ENCODE peak calls at places on chromosomes 5 and 9, in four cellular contexts. U is IMR-90, J is K562, M is HCT116. O is an unnamed sample.

GRCh38 chr9:109466623-109467590 is 31.2 kb downstream of the PTPN3 start:
- DNase-seq in U (peak; percentile 3), J (no peak), M (no peak), O (no peak)

GRCh38 chr5:139134906-139135305 is 63.3 kb downstream of the SIL1 start:
- DNase-seq in U (no peak), J (no peak), M (no peak), O (no peak)

GRCh38 chr9:94654165-94654894 is 15.0 kb upstream of the FBP1 start:
- DNase-seq in U (peak; percentile 15), J (no peak), M (no peak), O (no peak)

GRCh38 chr5:73796164-73797141 is 170.5 kb downstream of the ARHGEF28 start:
- DNase-seq in U (peak; percentile 98), J (peak; percentile 5), M (no peak), O (peak; percentile 33)

GRCh38 chr9:70574222-70574837 is 159.9 kb upstream of the KLF9 start:
- DNase-seq in U (peak; percentile 76), J (no peak), M (no peak), O (no peak)

GRCh38 chr5:53323943-53324642 is 156.3 kb upstream of the FST start:
- DNase-seq in U (peak; percentile 34), J (no peak), M (no peak), O (no peak)

GRCh38 chr5:78983601-78984000 is 1.5 kb downstream of the ARSB start:
- DNase-seq in U (no peak), J (peak; percentile 4), M (no peak), O (peak; percentile 5)

GRCh38 chr5:148666353-148666752 is 12.0 kb upstream of the HTR4 start:
- DNase-seq in U (peak; percentile 1), J (no peak), M (no peak), O (no peak)

GRCh38 chr9:111974092-111974681 is 77.6 kb downstream of the UGCG start:
- DNase-seq in U (peak; percentile 66), J (no peak), M (no peak), O (no peak)

GRCh38 chr5:131274341-131275063 is 10.6 kb downstream of the CDC42SE2 start:
- DNase-seq in U (no peak), J (no peak), M (no peak), O (no peak)
- TF ChIP-seq POLR2A in U (no peak), J (no peak), M (no peak), O (no peak)

DNA sequence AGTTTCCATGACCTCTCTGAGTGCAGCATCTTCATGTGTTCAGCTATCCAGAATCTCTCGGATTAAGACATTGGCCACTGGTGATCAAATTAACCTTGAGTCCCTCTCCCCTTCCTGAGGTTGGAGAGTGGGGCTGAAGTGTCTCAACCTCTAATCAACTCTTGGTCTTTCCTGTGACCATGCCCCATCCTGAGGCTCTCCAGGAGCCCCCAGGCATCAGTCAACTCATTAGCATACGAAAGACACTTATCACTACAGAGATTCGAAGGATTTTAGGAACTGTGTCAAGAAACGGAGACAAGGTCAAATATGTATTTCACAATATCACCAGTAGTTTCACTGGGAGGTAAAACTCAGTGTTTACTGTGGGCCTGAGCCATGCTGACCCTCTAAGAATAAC is 130.2 kb upstream of the CCDC152 start:
- DNase-seq in U (no peak), J (no peak), M (no peak), O (no peak)
- TF ChIP-seq POLR2A in U (no peak), J (no peak), M (no peak), O (no peak)

GRCh38 chr9:5628530-5629311 is at the start of gene RIC1:
- DNase-seq in U (peak; percentile 89), J (peak; percentile 92), M (peak; percentile 83), O (peak; percentile 78)
- TF ChIP-seq POLR2A in U (peak; percentile 93), J (peak; percentile 87), M (peak; percentile 96), O (peak; percentile 93)

GRCh38 chr9:69122391-69123141 is 51.5 kb upstream of the TJP2 start:
- DNase-seq in U (peak; percentile 84), J (no peak), M (peak; percentile 80), O (peak; percentile 55)
- TF ChIP-seq POLR2A in U (no peak), J (no peak), M (no peak), O (no peak)

GRCh38 chr5:172096184-172096941 is 89.9 kb upstream of the FBXW11 start:
- DNase-seq in U (no peak), J (no peak), M (no peak), O (no peak)
- TF ChIP-seq POLR2A in U (no peak), J (no peak), M (no peak), O (no peak)

GRCh38 chr9:128066713-128067621 is at the start of gene NAIF1:
- DNase-seq in U (peak; percentile 100), J (peak; percentile 99), M (peak; percentile 99), O (peak; percentile 99)
- TF ChIP-seq POLR2A in U (no peak), J (no peak), M (no peak), O (peak; percentile 51)

O was measured in H54.